ENCODE peak calls at places on chromosomes 1 and 21, in seven cellular contexts. One of them, this sample, is unnamed.

GRCh38 chr21:43644609-43645008 is 14.7 kb downstream of the HSF2BP start:
- DNase-seq in lower lobe of right lung: no peak
- DNase-seq in GM23248: peak
- DNase-seq in WERI-Rb-1: no peak
- DNase-seq in fibroblast of lung: peak
- DNase-seq in Kasumi-1: no peak
- DNase-seq in NCI-H460: peak
- DNase-seq in this sample: no peak

GRCh38 chr1:155934933-155935590 is 849 bp upstream of the KHDC4 start:
- DNase-seq in Kasumi-1: no peak
- DNase-seq in GM23248: peak
- DNase-seq in fibroblast of lung: no peak
- DNase-seq in lower lobe of right lung: no peak
- DNase-seq in NCI-H460: no peak
- DNase-seq in WERI-Rb-1: peak
- DNase-seq in this sample: no peak

GRCh38 chr1:240092301-240093119 is 827 bp downstream of the FMN2 start:
- DNase-seq in NCI-H460: peak
- DNase-seq in lower lobe of right lung: no peak
- DNase-seq in fibroblast of lung: peak
- DNase-seq in GM23248: peak
- DNase-seq in Kasumi-1: no peak
- DNase-seq in WERI-Rb-1: peak
- DNase-seq in this sample: peak

GRCh38 chr1:215835951-215836350 is 268.8 kb downstream of the KCTD3 start:
- DNase-seq in lower lobe of right lung: no peak
- DNase-seq in GM23248: peak
- DNase-seq in WERI-Rb-1: no peak
- DNase-seq in fibroblast of lung: peak
- DNase-seq in Kasumi-1: no peak
- DNase-seq in NCI-H460: no peak
- DNase-seq in this sample: no peak

GRCh38 chr1:223156343-223156742 is 13.3 kb upstream of the TLR5 start:
- DNase-seq in lower lobe of right lung: no peak
- DNase-seq in fibroblast of lung: no peak
- DNase-seq in NCI-H460: no peak
- DNase-seq in Kasumi-1: no peak
- DNase-seq in GM23248: no peak
- DNase-seq in WERI-Rb-1: no peak
- DNase-seq in this sample: no peak

GRCh38 chr1:224615861-224616760 is at the start of gene CNIH3:
- DNase-seq in NCI-H460: no peak
- DNase-seq in WERI-Rb-1: peak
- DNase-seq in lower lobe of right lung: no peak
- DNase-seq in Kasumi-1: peak
- DNase-seq in fibroblast of lung: peak
- DNase-seq in GM23248: peak
- DNase-seq in this sample: no peak

GRCh38 chr1:1348420-1349255 is 580 bp downstream of the DVL1 start:
- DNase-seq in NCI-H460: no peak
- DNase-seq in fibroblast of lung: peak
- DNase-seq in lower lobe of right lung: peak
- DNase-seq in Kasumi-1: no peak
- DNase-seq in WERI-Rb-1: no peak
- DNase-seq in GM23248: peak
- DNase-seq in this sample: no peak

GRCh38 chr1:60921175-60921574 is 161.2 kb upstream of the NFIA start:
- DNase-seq in WERI-Rb-1: peak
- DNase-seq in NCI-H460: no peak
- DNase-seq in lower lobe of right lung: no peak
- DNase-seq in GM23248: no peak
- DNase-seq in Kasumi-1: no peak
- DNase-seq in fibroblast of lung: no peak
- DNase-seq in this sample: no peak

GRCh38 chr1:21919520-21919919 is 17.6 kb downstream of the HSPG2 start:
- DNase-seq in lower lobe of right lung: no peak
- DNase-seq in Kasumi-1: no peak
- DNase-seq in NCI-H460: no peak
- DNase-seq in GM23248: peak
- DNase-seq in fibroblast of lung: peak
- DNase-seq in WERI-Rb-1: no peak
- DNase-seq in this sample: no peak

GRCh38 chr1:185645686-185646085 is 88.5 kb upstream of the HMCN1 start:
- DNase-seq in lower lobe of right lung: no peak
- DNase-seq in Kasumi-1: no peak
- DNase-seq in WERI-Rb-1: no peak
- DNase-seq in NCI-H460: no peak
- DNase-seq in fibroblast of lung: peak
- DNase-seq in GM23248: peak
- DNase-seq in this sample: no peak

GRCh38 chr1:43933386-43934278 is at the start of gene ARTN:
- DNase-seq in lower lobe of right lung: no peak
- DNase-seq in NCI-H460: no peak
- DNase-seq in WERI-Rb-1: no peak
- DNase-seq in Kasumi-1: no peak
- DNase-seq in GM23248: peak
- DNase-seq in fibroblast of lung: no peak
- DNase-seq in this sample: no peak

GRCh38 chr1:248815407-248816034 is 10.2 kb downstream of the SH3BP5L start:
- DNase-seq in GM23248: no peak
- DNase-seq in fibroblast of lung: no peak
- DNase-seq in WERI-Rb-1: no peak
- DNase-seq in NCI-H460: no peak
- DNase-seq in lower lobe of right lung: no peak
- DNase-seq in Kasumi-1: no peak
- DNase-seq in this sample: no peak

GRCh38 chr1:151790940-151791651 is 796 bp upstream of the TDRKH start:
- DNase-seq in fibroblast of lung: peak
- DNase-seq in NCI-H460: no peak
- DNase-seq in GM23248: peak
- DNase-seq in lower lobe of right lung: peak
- DNase-seq in WERI-Rb-1: peak
- DNase-seq in Kasumi-1: no peak
- DNase-seq in this sample: no peak

GRCh38 chr1:62977321-62977720 is 193.4 kb downstream of the ATG4C start:
- DNase-seq in lower lobe of right lung: no peak
- DNase-seq in fibroblast of lung: no peak
- DNase-seq in GM23248: no peak
- DNase-seq in WERI-Rb-1: no peak
- DNase-seq in NCI-H460: no peak
- DNase-seq in Kasumi-1: no peak
- DNase-seq in this sample: no peak

GRCh38 chr21:36200089-36200561 is 43.5 kb downstream of the DOP1B start:
- DNase-seq in GM23248: no peak
- DNase-seq in fibroblast of lung: no peak
- DNase-seq in Kasumi-1: no peak
- DNase-seq in WERI-Rb-1: no peak
- DNase-seq in lower lobe of right lung: peak
- DNase-seq in NCI-H460: no peak
- DNase-seq in this sample: no peak

GRCh38 chr1:53450225-53450624 is 9.0 kb upstream of the DMRTB1 start:
- DNase-seq in GM23248: peak
- DNase-seq in Kasumi-1: peak
- DNase-seq in lower lobe of right lung: no peak
- DNase-seq in NCI-H460: no peak
- DNase-seq in WERI-Rb-1: no peak
- DNase-seq in fibroblast of lung: no peak
- DNase-seq in this sample: no peak

GRCh38 chr1:233796146-233796798 is 108.2 kb upstream of the SLC35F3 start:
- DNase-seq in WERI-Rb-1: no peak
- DNase-seq in GM23248: no peak
- DNase-seq in Kasumi-1: no peak
- DNase-seq in NCI-H460: no peak
- DNase-seq in lower lobe of right lung: no peak
- DNase-seq in fibroblast of lung: peak
- DNase-seq in this sample: no peak

GRCh38 chr21:20882462-20883415 is 115.5 kb upstream of the NCAM2 start:
- DNase-seq in Kasumi-1: peak
- DNase-seq in GM23248: peak
- DNase-seq in lower lobe of right lung: no peak
- DNase-seq in fibroblast of lung: peak
- DNase-seq in NCI-H460: peak
- DNase-seq in WERI-Rb-1: peak
- DNase-seq in this sample: no peak

GRCh38 chr1:111619635-111620411 is at the start of gene RAP1A:
- DNase-seq in Kasumi-1: peak
- DNase-seq in fibroblast of lung: peak
- DNase-seq in GM23248: peak
- DNase-seq in WERI-Rb-1: peak
- DNase-seq in NCI-H460: peak
- DNase-seq in lower lobe of right lung: peak
- DNase-seq in this sample: peak

This sample was measured in frontal cortex.